ENCODE peak calls at places on chromosomes 12 and 14, in eight cellular contexts. J is lower leg skin, I is cardiac muscle cell, S is thoracic aorta, E is cardiac fibroblast, Y is right lobe of liver, N is GM10248, M is adrenal gland. U is an unnamed sample.

GRCh38 chr14:94787655-94788054 is 17.7 kb upstream of the GSC start:
- DNase-seq in J (no peak), I (no peak), S (no peak), E (no peak), Y (no peak), N (no peak), M (no peak), U (no peak)

GRCh38 chr12:33192226-33192625 is 247.4 kb downstream of the SYT10 start:
- DNase-seq in J (no peak), I (no peak), S (no peak), E (no peak), Y (no peak), N (no peak), M (no peak), U (no peak)

GRCh38 chr14:80996049-80996901 is 40.9 kb downstream of the TSHR start:
- DNase-seq in J (no peak), I (peak; percentile 38), S (no peak), E (peak; percentile 88), Y (no peak), N (peak; percentile 38), M (peak; percentile 37), U (peak; percentile 9)

GRCh38 chr14:66066991-66067788 is 419.0 kb upstream of the CCDC196 start:
- DNase-seq in J (no peak), I (no peak), S (no peak), E (peak; percentile 81), Y (no peak), N (no peak), M (no peak), U (no peak)

GRCh38 chr12:77190022-77190421 is 124.7 kb upstream of the E2F7 start:
- DNase-seq in J (no peak), I (no peak), S (no peak), E (peak; percentile 70), Y (no peak), N (no peak), M (no peak), U (no peak)

GRCh38 chr12:32541754-32542374 is 137.2 kb upstream of the DNM1L start:
- DNase-seq in J (no peak), I (no peak), S (no peak), E (peak; percentile 51), Y (no peak), N (no peak), M (no peak), U (no peak)

GRCh38 chr12:94458882-94459772 is 540 bp downstream of the CEP83 start:
- DNase-seq in J (no peak), I (peak; percentile 55), S (no peak), E (peak; percentile 52), Y (no peak), N (peak; percentile 17), M (no peak), U (no peak)

GRCh38 chr12:26109343-26109841 is 15.4 kb downstream of the BHLHE41 start:
- DNase-seq in J (no peak), I (no peak), S (no peak), E (peak; percentile 60), Y (no peak), N (no peak), M (no peak), U (no peak)

GRCh38 chr14:52678591-52678990 is 16.8 kb downstream of the ERO1A start:
- DNase-seq in J (no peak), I (no peak), S (no peak), E (no peak), Y (no peak), N (no peak), M (no peak), U (no peak)

GRCh38 chr14:105384041-105384557 is 14.2 kb upstream of the TEX22 start:
- DNase-seq in J (no peak), I (no peak), S (no peak), E (no peak), Y (no peak), N (no peak), M (no peak), U (no peak)

GRCh38 chr12:57899010-57899662 is 42.2 kb upstream of the ATP23 start:
- DNase-seq in J (no peak), I (no peak), S (no peak), E (peak; percentile 63), Y (no peak), N (peak; percentile 82), M (peak; percentile 74), U (no peak)
- TF ChIP-seq CTCF in J (no peak), I (no peak), S (no peak), E (no peak), Y (no peak), N (no peak), M (no peak), U (no peak)

GRCh38 chr12:59780605-59781135 is 184.8 kb downstream of the SLC16A7 start:
- DNase-seq in J (no peak), I (peak; percentile 65), S (no peak), E (peak; percentile 72), Y (no peak), N (no peak), M (peak; percentile 26), U (no peak)
- TF ChIP-seq CTCF in J (no peak), I (peak; percentile 72), S (peak; percentile 7), E (peak; percentile 63), Y (peak; percentile 74), N (no peak), M (peak; percentile 19), U (peak; percentile 44)

DNA sequence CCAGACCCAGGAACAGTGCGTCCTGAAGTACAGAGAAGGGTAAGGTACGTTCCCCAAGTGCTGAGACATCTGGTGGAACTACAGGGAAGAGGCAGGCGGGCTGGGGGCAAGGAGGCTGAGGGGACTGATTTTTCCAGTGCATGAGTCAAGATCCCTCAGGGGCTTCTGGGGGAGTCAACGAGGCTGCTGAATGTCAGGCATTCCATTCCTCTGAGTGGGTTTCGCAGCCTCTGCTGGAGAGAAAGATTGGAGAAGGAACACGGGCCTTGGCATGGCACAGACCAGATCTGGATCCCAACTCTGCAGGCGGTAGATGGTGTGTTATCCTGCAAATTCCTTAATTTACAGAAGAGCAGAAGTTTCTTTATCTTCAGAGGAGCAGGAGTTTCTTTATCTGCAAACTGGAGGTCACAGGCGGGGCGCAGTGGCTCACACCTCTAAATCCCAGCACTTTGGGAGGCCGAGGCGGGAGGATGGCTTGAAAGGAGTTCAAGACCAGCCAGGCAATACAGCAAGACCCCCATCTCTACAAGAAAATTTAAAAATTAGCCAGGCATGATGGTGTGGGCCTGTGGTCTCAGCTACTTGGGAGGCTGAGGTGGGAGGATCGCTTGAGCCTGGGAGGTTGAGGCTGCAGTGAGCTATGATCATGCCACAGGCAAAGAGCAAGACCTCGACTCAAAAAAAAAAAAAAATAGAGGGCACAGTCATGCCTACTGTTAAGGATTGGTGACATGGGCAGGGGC is 132.6 kb upstream of the MAP1LC3B2 start:
- DNase-seq in J (peak; percentile 92), I (peak; percentile 55), S (peak; percentile 72), E (peak; percentile 99), Y (no peak), N (no peak), M (no peak), U (no peak)
- TF ChIP-seq CTCF in J (no peak), I (peak; percentile 72), S (peak; percentile 56), E (peak; percentile 68), Y (no peak), N (no peak), M (no peak), U (peak; percentile 29)

GRCh38 chr12:1593232-1594044 is 943 bp downstream of the FBXL14 start:
- DNase-seq in J (no peak), I (peak; percentile 65), S (no peak), E (no peak), Y (peak; percentile 66), N (no peak), M (peak; percentile 54), U (no peak)

GRCh38 chr12:1591543-1591942 is 2.8 kb downstream of the FBXL14 start:
- DNase-seq in J (no peak), I (no peak), S (no peak), E (no peak), Y (no peak), N (no peak), M (no peak), U (no peak)

GRCh38 chr12:1590083-1590979 is 4.0 kb downstream of the FBXL14 start:
- DNase-seq in J (no peak), I (peak; percentile 64), S (no peak), E (peak; percentile 81), Y (no peak), N (no peak), M (no peak), U (peak; percentile 57)

GRCh38 chr12:1592444-1593231 is 1.7 kb downstream of the FBXL14 start:
- DNase-seq in J (no peak), I (peak; percentile 24), S (no peak), E (peak; percentile 55), Y (no peak), N (peak; percentile 55), M (peak; percentile 45), U (peak; percentile 39)

GRCh38 chr12:1591029-1591428 is 3.4 kb downstream of the FBXL14 start:
- DNase-seq in J (no peak), I (no peak), S (no peak), E (no peak), Y (no peak), N (no peak), M (no peak), U (no peak)
- TF ChIP-seq CTCF in J (no peak), I (no peak), S (no peak), E (peak; percentile 23), Y (no peak), N (no peak), M (no peak), U (peak; percentile 36)

GRCh38 chr14:63843796-63844195 is 9.0 kb upstream of the SYNE2 start:
- DNase-seq in J (no peak), I (no peak), S (no peak), E (no peak), Y (no peak), N (no peak), M (no peak), U (no peak)

DNA sequence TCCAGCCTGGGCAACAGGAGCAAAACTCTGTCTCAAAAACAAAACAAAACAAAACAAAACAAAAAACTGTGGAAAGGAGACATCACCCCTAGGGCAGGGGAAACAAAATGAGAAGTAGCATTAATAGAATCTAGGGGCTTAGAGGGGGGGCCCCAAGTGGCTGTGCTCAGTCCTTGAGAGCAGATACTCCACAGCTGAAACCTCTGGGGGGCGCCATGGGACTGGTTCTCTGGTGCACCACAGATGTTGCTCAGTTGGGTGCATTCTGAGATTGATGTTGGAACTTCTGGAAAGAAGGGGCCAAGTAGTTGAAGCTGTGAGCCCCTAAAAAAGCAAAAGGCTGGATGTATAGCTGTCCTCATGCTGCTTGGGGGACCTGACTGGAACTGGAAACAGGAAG is 11.8 kb upstream of the SYNE2 start:
- DNase-seq in J (no peak), I (no peak), S (no peak), E (no peak), Y (peak; percentile 21), N (no peak), M (no peak), U (no peak)
- TF ChIP-seq CTCF in J (no peak), I (peak; percentile 10), S (no peak), E (peak; percentile 5), Y (peak; percentile 20), N (no peak), M (no peak), U (no peak)

U was measured in neural crest cell.